ENCODE peak calls at places on chromosomes 13 and 19, in ten cellular contexts. Z is tibial nerve; O is neural progenitor cell; S is hepatocyte; B is keratinocyte; C is effector memory CD4-positive, alpha-beta T cell; R is aorta; I is pancreas; K is cardiac muscle cell; D is lower lobe of right lung. W is an unnamed sample.

GRCh38 chr13:25928941-25929505 is 122.8 kb downstream of the SHISA2 start:
- DNase-seq in R (no peak), Z (no peak), B (no peak), C (no peak), O (no peak), K (no peak), D (no peak), S (no peak), I (no peak), W (no peak)

GRCh38 chr19:10747271-10747670 is 29.4 kb downstream of the DNM2 start:
- DNase-seq in K (no peak), S (no peak), D (peak; percentile 63), B (peak; percentile 19), C (no peak), Z (no peak), I (no peak), R (no peak), O (no peak), W (no peak)

GRCh38 chr13:48906200-48906599 is 69.5 kb upstream of the FNDC3A start:
- DNase-seq in Z (no peak), S (peak; percentile 17), B (no peak), C (no peak), I (no peak), D (no peak), O (no peak), K (no peak), R (no peak), W (no peak)

GRCh38 chr13:59126474-59126873 is 1037.3 kb downstream of the DIAPH3 start:
- DNase-seq in O (no peak), S (no peak), Z (no peak), B (no peak), D (no peak), K (no peak), I (no peak), R (no peak), C (no peak), W (no peak)

GRCh38 chr19:41223431-41224234 is 4.6 kb downstream of the AXL start:
- DNase-seq in C (no peak), B (peak; percentile 86), S (peak; percentile 71), I (no peak), D (no peak), Z (no peak), K (peak; percentile 44), R (peak; percentile 91), O (peak; percentile 81), W (no peak)

GRCh38 chr13:112995395-112996091 is 26.5 kb downstream of the MCF2L start:
- DNase-seq in I (no peak), O (no peak), D (no peak), R (no peak), Z (no peak), S (no peak), B (peak; percentile 13), C (no peak), K (no peak), W (no peak)

GRCh38 chr19:31351212-31352193 is 2.3 kb upstream of the TSHZ3 start:
- DNase-seq in I (peak; percentile 31), C (no peak), D (no peak), B (no peak), K (peak; percentile 73), R (peak; percentile 83), Z (no peak), O (peak; percentile 68), S (peak; percentile 45), W (no peak)

GRCh38 chr13:33174980-33175379 is 110.6 kb downstream of the STARD13 start:
- DNase-seq in R (no peak), B (no peak), Z (no peak), I (no peak), S (no peak), O (no peak), D (no peak), C (no peak), K (peak; percentile 44), W (no peak)

GRCh38 chr13:112107289-112107688 is 40.3 kb downstream of the SOX1 start:
- DNase-seq in B (no peak), O (no peak), C (no peak), S (no peak), K (no peak), D (no peak), R (peak; percentile 57), Z (no peak), I (no peak), W (no peak)

GRCh38 chr13:30963794-30964193 is 31.3 kb downstream of the TEX26 start:
- DNase-seq in I (peak; percentile 27), S (peak; percentile 46), Z (no peak), C (no peak), B (no peak), R (peak; percentile 55), K (peak; percentile 65), O (no peak), D (peak; percentile 50), W (no peak)

GRCh38 chr13:46588019-46588418 is 35.0 kb downstream of the LRCH1 start:
- DNase-seq in K (no peak), S (no peak), C (no peak), R (no peak), I (no peak), B (no peak), O (no peak), Z (no peak), D (no peak), W (no peak)

GRCh38 chr13:80903911-80904310 is 563.0 kb upstream of the SPRY2 start:
- DNase-seq in S (no peak), B (no peak), K (peak; percentile 43), R (no peak), C (no peak), I (no peak), D (no peak), O (no peak), Z (no peak), W (no peak)

GRCh38 chr13:77507931-77508776 is 27.4 kb upstream of the SCEL start:
- DNase-seq in D (no peak), K (peak; percentile 35), Z (no peak), S (no peak), B (peak; percentile 83), C (no peak), I (no peak), O (no peak), R (no peak), W (no peak)

GRCh38 chr13:79485014-79485441 is 4.1 kb downstream of the NDFIP2 start:
- DNase-seq in D (no peak), B (peak; percentile 69), O (no peak), S (peak; percentile 80), Z (no peak), I (peak; percentile 31), R (no peak), C (no peak), K (peak; percentile 75), W (peak; percentile 82)

GRCh38 chr13:27796544-27797227 is 4.4 kb downstream of the GSX1 start:
- DNase-seq in D (no peak), Z (no peak), C (no peak), B (no peak), I (no peak), O (no peak), R (no peak), S (no peak), K (no peak), W (no peak)

GRCh38 chr13:103961129-103961528 is 894.9 kb upstream of the SLC10A2 start:
- DNase-seq in K (no peak), B (no peak), C (no peak), D (no peak), Z (no peak), S (no peak), I (no peak), R (no peak), O (no peak), W (no peak)

GRCh38 chr19:48644839-48645651 is 942 bp downstream of the CA11 start:
- DNase-seq in O (peak; percentile 90), I (peak; percentile 74), C (peak; percentile 68), S (peak; percentile 85), R (peak; percentile 87), K (peak; percentile 86), Z (peak; percentile 66), D (peak; percentile 78), B (no peak), W (peak; percentile 76)

GRCh38 chr13:75803982-75804381 is 167.9 kb downstream of the LMO7 start:
- DNase-seq in O (no peak), R (no peak), I (no peak), B (no peak), D (no peak), K (peak; percentile 9), Z (no peak), S (no peak), C (no peak), W (no peak)
- H3K4me3 ChIP-seq in O (no peak overlapping the region), R (peak overlapping the region; percentile 82), I (no peak overlapping the region), B (no peak overlapping the region), D (no peak overlapping the region), K (peak overlapping the region; percentile 60), Z (no peak overlapping the region), S (no peak overlapping the region), C (no peak overlapping the region), W (no peak overlapping the region)

DNA sequence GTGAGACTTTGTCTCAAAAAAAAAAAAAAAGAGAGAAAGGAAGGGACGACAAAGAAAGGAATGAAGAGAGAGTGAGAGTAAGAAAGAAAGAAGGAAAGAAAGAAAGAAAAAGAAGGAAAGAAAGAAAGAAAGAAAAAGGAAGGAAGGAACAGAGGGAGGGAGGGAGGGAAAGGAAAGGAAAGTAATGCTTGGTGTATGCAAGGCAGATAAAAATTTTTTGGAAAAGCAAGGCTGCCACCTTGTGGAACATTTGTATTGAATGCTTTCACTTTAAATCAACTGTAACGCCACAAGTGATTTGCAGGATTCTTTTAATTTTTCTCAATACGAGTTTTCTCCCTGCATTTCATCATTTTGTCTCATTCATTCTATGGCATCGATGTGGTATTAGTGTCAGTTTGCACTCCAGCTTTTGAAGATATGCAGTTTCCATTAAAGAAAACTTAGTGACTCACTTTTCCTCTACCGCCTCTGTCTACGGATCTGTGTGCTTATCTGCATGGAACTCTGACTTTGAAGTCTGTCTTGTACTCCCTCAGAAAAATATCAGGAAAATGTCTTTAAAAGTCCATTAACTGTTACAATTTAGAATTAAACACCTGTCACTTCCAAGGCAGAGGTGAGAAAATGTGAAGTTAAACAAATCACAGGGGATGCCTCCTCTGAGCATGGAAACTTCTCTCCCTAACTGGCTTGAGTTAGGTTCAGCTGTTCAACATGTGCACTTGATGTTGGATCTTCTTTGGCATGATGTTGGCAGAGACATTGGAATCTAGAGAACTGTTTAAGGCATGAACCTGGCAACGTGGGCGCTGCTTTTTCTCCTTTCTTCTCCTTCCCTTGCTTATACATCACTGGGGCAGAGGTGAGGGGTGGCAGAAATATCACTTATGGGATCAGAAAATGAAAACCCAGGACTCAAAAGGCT is 20.0 kb upstream of the ZDHHC20 start:
- DNase-seq in C (peak; percentile 45), R (no peak), K (peak; percentile 86), I (peak; percentile 41), Z (no peak), S (peak; percentile 76), D (no peak), O (peak; percentile 80), B (no peak), W (no peak)
- H3K4me3 ChIP-seq in C (no peak overlapping the region), R (no peak overlapping the region), K (no peak overlapping the region), I (no peak overlapping the region), Z (no peak overlapping the region), S (no peak overlapping the region), D (no peak overlapping the region), O (no peak overlapping the region), B (no peak overlapping the region), W (no peak overlapping the region)

GRCh38 chr13:19961484-19961883 is 3.0 kb downstream of the ZMYM2 start:
- DNase-seq in O (no peak), Z (no peak), I (no peak), S (no peak), D (no peak), R (no peak), B (no peak), K (no peak), C (no peak), W (no peak)
- H3K4me3 ChIP-seq in O (peak overlapping the region; percentile 94), Z (no peak overlapping the region), I (no peak overlapping the region), S (peak overlapping the region; percentile 8), D (no peak overlapping the region), R (no peak overlapping the region), B (no peak overlapping the region), K (peak overlapping the region; percentile 13), C (no peak overlapping the region), W (no peak overlapping the region)

GRCh38 chr19:5228932-5229777 is 111.5 kb downstream of the PTPRS start:
- DNase-seq in I (no peak), B (no peak), R (no peak), C (no peak), Z (no peak), S (no peak), D (no peak), K (peak; percentile 43), O (no peak), W (no peak)
- H3K4me3 ChIP-seq in I (no peak overlapping the region), B (peak overlapping the region; percentile 11), R (no peak overlapping the region), C (no peak overlapping the region), Z (no peak overlapping the region), S (no peak overlapping the region), D (peak overlapping the region; percentile 11), K (no peak overlapping the region), O (no peak overlapping the region), W (no peak overlapping the region)

W was measured in Caco-2.